ENCODE peak calls at places on chromosomes 12 and 14, in seven cellular contexts. Y is body of pancreas, C is ovary, N is stomach, K is prostate gland, M is IMR-90, E is uterus. X is an unnamed sample. For H3K4me1, the result is how much of the 10 kb centered on the place peaks cover.

GRCh38 chr12:89781961-89782360 is 73.3 kb upstream of the ATP2B1 start:
- DNase-seq in Y (no peak), C (no peak), N (no peak), K (no peak), M (peak), E (no peak), X (no peak)

GRCh38 chr14:101174980-101175606 is 271.6 kb upstream of the RTL1 start:
- DNase-seq in Y (no peak), C (peak), N (no peak), K (no peak), M (no peak), E (no peak), X (peak)

GRCh38 chr14:71060795-71061455 is 153.7 kb downstream of the PCNX1 start:
- DNase-seq in Y (no peak), C (no peak), N (no peak), K (no peak), M (peak), E (no peak), X (no peak)

GRCh38 chr12:22656835-22657234 is 31.9 kb downstream of the ETNK1 start:
- DNase-seq in Y (no peak), C (no peak), N (no peak), K (no peak), M (no peak), E (no peak), X (no peak)

GRCh38 chr12:114241973-114242434 is 163.9 kb downstream of the TBX5 start:
- DNase-seq in Y (no peak), C (no peak), N (no peak), K (no peak), M (no peak), E (no peak), X (no peak)

GRCh38 chr12:57522887-57523705 is 472 bp downstream of the MBD6 start:
- DNase-seq in Y (peak), C (peak), N (peak), K (peak), M (peak), E (peak), X (peak)

GRCh38 chr14:94663965-94664704 is 51.9 kb downstream of the SERPINA3 start:
- DNase-seq in Y (no peak), C (no peak), N (no peak), K (no peak), M (no peak), E (no peak), X (no peak)

GRCh38 chr12:58540480-58541299 is 379.6 kb downstream of the LRIG3 start:
- DNase-seq in Y (peak), C (peak), N (peak), K (peak), M (peak), E (peak), X (peak)

GRCh38 chr12:27906658-27907473 is 65.7 kb downstream of the PTHLH start:
- DNase-seq in Y (no peak), C (no peak), N (no peak), K (peak), M (peak), E (no peak), X (no peak)

GRCh38 chr14:93977790-93978581 is 1.6 kb upstream of the ASB2 start:
- DNase-seq in Y (no peak), C (no peak), N (no peak), K (no peak), M (no peak), E (no peak), X (no peak)

DNA sequence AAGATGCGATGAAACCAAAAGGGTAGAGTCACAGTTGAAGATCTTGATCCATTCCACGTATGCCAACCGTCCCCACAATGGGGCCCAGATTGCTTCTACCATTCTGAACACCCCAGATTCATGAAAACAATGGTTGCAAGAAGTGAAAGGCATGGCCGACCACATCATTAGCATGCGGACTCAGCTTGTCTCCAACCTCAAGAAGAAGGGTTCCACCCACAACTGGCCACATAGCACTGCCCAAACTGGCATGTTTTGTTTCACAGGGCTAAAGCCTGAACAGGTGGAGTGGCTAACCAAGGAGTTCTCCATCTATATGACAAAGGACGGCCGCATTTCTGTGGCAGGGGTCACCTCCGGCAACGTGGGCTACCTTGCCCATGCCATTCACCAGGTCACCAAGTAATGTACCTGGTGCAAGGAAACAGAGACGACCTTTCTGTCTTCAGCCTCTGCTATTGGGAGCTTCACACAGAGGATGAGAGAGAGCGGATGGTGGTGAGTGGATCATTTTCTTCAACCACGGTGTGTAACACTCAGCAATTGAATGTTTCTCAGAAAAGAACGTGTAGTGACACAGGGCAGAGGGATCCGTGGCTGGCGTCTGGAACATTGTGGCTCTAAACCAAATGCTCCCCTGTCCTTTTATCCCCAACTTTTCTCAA is 26.8 kb upstream of the CLEC2D start:
- DNase-seq in Y (no peak), C (no peak), N (no peak), K (no peak), M (no peak), E (no peak), X (no peak)
- H3K4me1 ChIP-seq in Y (under half), C (under half), N (under half), K (under half), M (under half), E (under half), X (under half)

GRCh38 chr12:8035440-8036010 is 3.0 kb downstream of the FOXJ2 start:
- DNase-seq in Y (no peak), C (no peak), N (no peak), K (no peak), M (peak), E (no peak), X (no peak)

GRCh38 chr12:8037046-8037663 is 4.6 kb downstream of the FOXJ2 start:
- DNase-seq in Y (no peak), C (no peak), N (no peak), K (no peak), M (no peak), E (no peak), X (no peak)

GRCh38 chr12:8037947-8038346 is 5.4 kb downstream of the FOXJ2 start:
- DNase-seq in Y (no peak), C (no peak), N (no peak), K (no peak), M (no peak), E (no peak), X (no peak)

GRCh38 chr12:8036366-8036765 is 3.9 kb downstream of the FOXJ2 start:
- DNase-seq in Y (no peak), C (no peak), N (peak), K (no peak), M (no peak), E (no peak), X (no peak)

DNA sequence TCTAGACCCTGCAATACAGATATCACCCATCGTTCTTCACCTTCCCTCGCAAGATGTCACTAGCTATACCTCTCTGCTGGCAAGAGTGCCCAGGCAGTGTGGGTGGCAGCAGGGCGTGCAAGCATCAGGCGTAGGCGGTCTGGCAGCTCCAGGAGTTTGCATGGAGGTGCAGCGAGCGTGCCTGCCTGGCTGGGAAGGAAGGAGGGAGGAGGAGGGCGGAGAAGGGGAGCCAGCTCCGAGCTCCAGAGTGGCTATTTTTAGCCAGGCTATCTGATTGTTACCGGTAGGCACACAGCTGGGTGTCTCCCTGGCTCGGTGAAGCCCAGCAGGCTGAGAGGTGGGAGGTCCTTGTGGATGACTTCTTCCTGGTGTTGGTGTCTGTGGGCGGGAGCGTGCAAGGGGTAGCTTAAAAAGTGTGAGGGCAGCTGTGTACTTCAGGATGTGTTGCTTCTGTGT is 6.2 kb downstream of the FOXJ2 start:
- DNase-seq in Y (peak), C (no peak), N (peak), K (peak), M (peak), E (peak), X (peak)
- H3K27ac ChIP-seq in Y (peak), C (no peak), N (peak), K (peak), M (no peak), E (peak), X (peak)

DNA sequence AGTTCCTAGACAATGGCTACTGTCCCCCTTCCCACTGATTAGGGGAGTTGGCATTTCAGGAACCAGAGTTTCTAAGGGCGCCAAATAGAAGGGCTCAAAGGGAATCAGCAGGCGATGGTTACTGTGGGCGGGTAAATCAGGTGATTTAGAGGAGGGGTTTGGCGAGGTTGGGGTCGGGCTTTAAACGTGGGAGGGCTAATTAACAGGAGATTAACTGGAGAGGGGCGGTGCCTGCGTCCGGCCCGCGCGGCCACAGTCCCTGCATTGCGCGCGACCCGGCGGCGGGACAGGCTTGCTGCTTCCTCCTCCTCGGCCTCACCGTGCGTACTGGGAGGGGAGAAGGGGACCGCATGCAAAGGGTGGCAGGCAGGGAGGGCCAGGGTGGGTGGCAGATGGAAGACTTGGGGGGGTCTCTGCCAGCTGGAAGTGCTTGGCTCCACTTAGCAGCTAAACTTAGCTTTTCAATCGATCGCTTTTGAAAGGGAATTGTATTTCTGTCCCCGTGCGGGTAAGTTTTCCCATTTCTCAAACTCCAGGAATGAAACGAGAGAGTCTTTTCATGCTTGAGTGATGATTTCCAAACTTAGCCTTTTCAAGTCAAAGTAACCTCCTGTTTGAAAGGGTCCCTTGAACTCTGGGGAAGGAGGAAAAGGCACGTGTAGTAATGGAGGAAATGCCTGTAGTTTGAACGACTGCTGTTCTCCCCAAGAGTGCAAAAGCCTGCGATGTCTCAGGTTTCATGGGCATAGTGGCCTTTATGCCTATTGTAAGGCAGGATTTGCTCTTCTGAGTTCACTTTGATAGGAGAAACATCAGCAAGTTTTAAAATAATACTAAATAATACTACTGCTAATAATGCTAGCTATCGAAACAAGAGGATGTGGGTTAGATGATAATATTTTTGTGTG is at the start of gene MGST1:
- DNase-seq in Y (peak), C (no peak), N (peak), K (peak), M (peak), E (peak), X (peak)
- TF ChIP-seq POLR2A in Y (peak), C (no peak), N (no peak), K (no peak), M (peak), E (no peak), X (peak)

GRCh38 chr12:46179693-46180452 is 89.0 kb downstream of the SLC38A1 start:
- DNase-seq in Y (no peak), C (no peak), N (no peak), K (no peak), M (no peak), E (no peak), X (peak)
- H3K4me1 ChIP-seq in Y (under half), C (under half), N (under half), K (under half), M (under half), E (under half), X (under half)

GRCh38 chr12:112939761-112940357 is 1.6 kb downstream of the OAS3 start:
- DNase-seq in Y (no peak), C (no peak), N (no peak), K (no peak), M (no peak), E (no peak), X (peak)

GRCh38 chr12:112937741-112938719 is at the start of gene OAS3:
- DNase-seq in Y (peak), C (peak), N (peak), K (peak), M (peak), E (peak), X (peak)

GRCh38 chr12:112938751-112939150 is 477 bp downstream of the OAS3 start:
- DNase-seq in Y (no peak), C (no peak), N (no peak), K (no peak), M (no peak), E (no peak), X (no peak)

GRCh38 chr12:112936927-112937326 is 1.3 kb upstream of the OAS3 start:
- DNase-seq in Y (no peak), C (no peak), N (no peak), K (peak), M (no peak), E (no peak), X (no peak)

GRCh38 chr12:112936264-112936663 is 2.0 kb upstream of the OAS3 start:
- DNase-seq in Y (no peak), C (no peak), N (no peak), K (peak), M (no peak), E (no peak), X (no peak)
- H3K27ac ChIP-seq in Y (no peak), C (no peak), N (no peak), K (no peak), M (no peak), E (no peak), X (no peak)

GRCh38 chr12:6943387-6943718 is 263 bp upstream of the RNU7-1 start:
- DNase-seq in Y (peak), C (peak), N (peak), K (peak), M (peak), E (peak), X (peak)

GRCh38 chr12:6945613-6946012 is 1.8 kb downstream of the C12orf57 start:
- DNase-seq in Y (no peak), C (no peak), N (no peak), K (no peak), M (no peak), E (no peak), X (no peak)

GRCh38 chr12:6942331-6942665 is 1.3 kb upstream of the RNU7-1 start:
- DNase-seq in Y (no peak), C (peak), N (no peak), K (no peak), M (no peak), E (peak), X (no peak)

GRCh38 chr12:6944381-6945186 is 762 bp downstream of the C12orf57 start:
- DNase-seq in Y (peak), C (peak), N (peak), K (peak), M (peak), E (peak), X (peak)

GRCh38 chr12:6943719-6944380 is at the start of the genes C12orf57 and RNU7-1:
- DNase-seq in Y (peak), C (peak), N (peak), K (peak), M (peak), E (peak), X (peak)
- TF ChIP-seq POLR2A in Y (peak), C (peak), N (no peak), K (peak), M (peak), E (no peak), X (peak)

DNA sequence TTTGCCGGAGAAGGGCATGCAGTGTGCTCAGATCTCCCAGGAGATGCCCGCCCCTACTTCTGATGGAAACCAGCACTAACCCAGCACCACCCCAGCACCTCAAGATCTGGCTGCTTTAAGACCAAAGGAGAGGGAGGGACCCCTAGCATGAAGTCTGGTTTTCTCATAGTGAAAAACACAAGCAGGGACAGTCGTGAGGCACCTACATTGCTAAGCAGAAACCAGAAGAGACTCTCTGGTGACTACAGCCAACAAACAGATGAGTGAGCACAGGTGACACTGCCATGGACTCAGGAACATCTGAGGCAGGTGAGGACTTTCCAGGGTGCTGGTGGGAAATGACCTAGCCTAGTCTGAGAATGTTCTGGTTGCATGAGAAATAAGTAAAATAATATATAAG is 43.8 kb upstream of the HSP90B1 start:
- DNase-seq in Y (no peak), C (no peak), N (no peak), K (no peak), M (no peak), E (no peak), X (no peak)
- H3K4me1 ChIP-seq in Y (under half), C (under half), N (under half), K (under half), M (under half), E (under half), X (under half)

GRCh38 chr12:71195338-71195896 is 37.6 kb upstream of the TSPAN8 start:
- DNase-seq in Y (no peak), C (no peak), N (no peak), K (peak), M (no peak), E (no peak), X (no peak)
- H3K27ac ChIP-seq in Y (no peak), C (no peak), N (no peak), K (peak), M (no peak), E (no peak), X (no peak)

GRCh38 chr14:77457115-77457521 is 283 bp downstream of the VIPAS39 start:
- DNase-seq in Y (no peak), C (no peak), N (no peak), K (no peak), M (peak), E (no peak), X (no peak)
- TF ChIP-seq POLR2A in Y (no peak), C (no peak), N (no peak), K (no peak), M (no peak), E (no peak), X (no peak)